ENCODE peak calls at places on chromosomes 11 and 22, in five cellular contexts. M is left ventricle myocardium inferior, J is A549, A is psoas muscle, I is mammary epithelial cell. O is an unnamed sample.
A peak's percentile ranks its signal among the peaks of the same experiment; 100 is the strongest.

GRCh38 chr11:42524534-42525227 is 787.1 kb upstream of the API5 start:
- DNase-seq in M (peak; percentile 12), A (peak; percentile 11), J (peak; percentile 48), I (peak; percentile 52), O (peak; percentile 65)

GRCh38 chr22:46094676-46095075 is 55.6 kb upstream of the PPARA start:
- DNase-seq in I (no peak), M (no peak), A (no peak), J (no peak), O (no peak)

GRCh38 chr22:39236321-39237275 is 8.2 kb downstream of the PDGFB start:
- DNase-seq in A (peak; percentile 74), J (no peak), I (no peak), M (peak; percentile 69), O (no peak)

GRCh38 chr11:44894217-44894617 is 56.5 kb downstream of the TP53I11 start:
- DNase-seq in A (peak; percentile 65), I (peak; percentile 16), J (peak; percentile 66), M (peak; percentile 70), O (peak; percentile 48)

GRCh38 chr11:64736654-64737053 is 7.3 kb downstream of the RASGRP2 start:
- DNase-seq in A (no peak), I (no peak), M (no peak), J (no peak), O (no peak)

GRCh38 chr11:21814169-21814568 is 378.7 kb upstream of the ANO5 start:
- DNase-seq in A (no peak), M (no peak), J (peak; percentile 46), I (no peak), O (peak; percentile 30)

GRCh38 chr11:131033151-131033651 is 116.9 kb upstream of the SNX19 start:
- DNase-seq in A (no peak), J (peak; percentile 55), I (peak; percentile 87), M (no peak), O (peak; percentile 99)

GRCh38 chr11:67732045-67732787 is 57.8 kb upstream of the ALDH3B2 start:
- DNase-seq in J (peak; percentile 56), M (no peak), I (no peak), A (no peak), O (no peak)

GRCh38 chr11:60766547-60766946 is 9.9 kb downstream of the MS4A15 start:
- DNase-seq in I (no peak), M (no peak), J (no peak), A (no peak), O (no peak)

GRCh38 chr11:78717031-78717430 is 142.4 kb upstream of the NARS2 start:
- DNase-seq in I (no peak), A (no peak), M (no peak), J (no peak), O (no peak)

GRCh38 chr11:78711732-78712131 is 137.1 kb upstream of the NARS2 start:
- DNase-seq in A (no peak), J (no peak), I (no peak), M (no peak), O (no peak)

GRCh38 chr11:78714539-78714938 is 139.9 kb upstream of the NARS2 start:
- DNase-seq in I (no peak), J (no peak), A (no peak), M (no peak), O (peak; percentile 47)

GRCh38 chr11:78720281-78720989 is 145.8 kb upstream of the NARS2 start:
- DNase-seq in A (no peak), I (no peak), J (no peak), M (no peak), O (no peak)

GRCh38 chr11:78715639-78716311 is 141.1 kb upstream of the NARS2 start:
- DNase-seq in M (no peak), A (peak; percentile 22), I (peak; percentile 95), J (peak; percentile 65), O (peak; percentile 95)
- H3K4me3 ChIP-seq in M (no peak overlapping the region), A (no peak overlapping the region), I (no peak overlapping the region), J (no peak overlapping the region), O (no peak overlapping the region)

GRCh38 chr11:57900315-57900714 is 123.4 kb upstream of the OR9Q1 start:
- DNase-seq in J (peak; percentile 41), M (no peak), A (no peak), I (peak; percentile 80), O (peak; percentile 92)

GRCh38 chr11:57901756-57902155 is 121.9 kb upstream of the OR9Q1 start:
- DNase-seq in A (no peak), J (no peak), I (peak; percentile 98), M (no peak), O (peak; percentile 99)

GRCh38 chr11:57899378-57899777 is 124.3 kb upstream of the OR9Q1 start:
- DNase-seq in A (no peak), I (peak; percentile 24), M (no peak), J (no peak), O (peak; percentile 54)

GRCh38 chr11:57903011-57903410 is 120.7 kb upstream of the OR9Q1 start:
- DNase-seq in I (no peak), J (no peak), A (no peak), M (no peak), O (no peak)

DNA sequence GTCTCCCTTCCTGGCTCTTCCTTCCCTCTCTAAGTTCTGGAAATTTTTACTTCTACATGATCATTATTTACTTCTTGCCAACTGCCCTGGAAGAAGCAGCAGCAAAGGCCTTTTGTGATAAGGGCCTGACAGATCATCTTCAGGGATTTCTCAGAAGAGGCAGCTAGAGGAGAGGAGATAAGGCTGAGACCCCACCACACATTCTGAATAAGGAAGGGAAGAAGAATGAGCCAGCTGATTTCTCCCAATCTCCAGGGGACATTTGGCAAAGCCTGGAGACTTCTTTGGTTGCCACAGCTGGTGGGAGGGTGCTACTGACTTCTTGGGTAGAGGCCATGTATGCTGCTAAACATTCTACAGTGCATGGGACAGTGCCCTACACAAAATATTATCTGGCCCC is 122.4 kb upstream of the OR9Q1 start:
- DNase-seq in A (no peak), M (no peak), I (no peak), J (no peak), O (no peak)
- TF ChIP-seq CTCF in A (no peak), M (no peak), I (no peak), J (no peak), O (no peak)

DNA sequence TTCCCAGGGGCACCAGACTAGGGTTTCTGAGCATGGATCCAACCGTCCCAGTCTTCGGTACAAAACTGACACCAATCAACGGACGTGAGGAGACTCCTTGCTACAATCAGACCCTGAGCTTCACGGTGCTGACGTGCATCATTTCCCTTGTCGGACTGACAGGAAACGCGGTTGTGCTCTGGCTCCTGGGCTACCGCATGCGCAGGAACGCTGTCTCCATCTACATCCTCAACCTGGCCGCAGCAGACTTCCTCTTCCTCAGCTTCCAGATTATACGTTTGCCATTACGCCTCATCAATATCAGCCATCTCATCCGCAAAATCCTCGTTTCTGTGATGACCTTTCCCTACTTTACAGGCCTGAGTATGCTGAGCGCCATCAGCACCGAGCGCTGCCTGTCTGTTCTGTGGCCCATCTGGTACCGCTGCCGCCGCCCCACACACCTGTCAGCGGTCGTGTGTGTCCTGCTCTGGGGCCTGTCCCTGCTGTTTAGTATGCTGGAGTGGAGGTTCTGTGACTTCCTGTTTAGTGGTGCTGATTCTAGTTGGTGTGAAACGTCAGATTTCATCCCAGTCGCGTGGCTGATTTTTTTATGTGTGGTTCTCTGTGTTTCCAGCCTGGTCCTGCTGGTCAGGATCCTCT is 709 bp downstream of the MRGPRX4 start:
- DNase-seq in A (no peak), M (no peak), J (no peak), I (no peak), O (no peak)
- H3K4me3 ChIP-seq in A (no peak overlapping the region), M (no peak overlapping the region), J (no peak overlapping the region), I (no peak overlapping the region), O (no peak overlapping the region)

GRCh38 chr11:9663699-9664275 is at the start of gene SWAP70:
- DNase-seq in I (peak; percentile 81), J (peak; percentile 91), A (peak; percentile 90), M (peak; percentile 91), O (peak; percentile 88)
- TF ChIP-seq CTCF in I (no peak), J (no peak), A (peak; percentile 40), M (peak; percentile 74), O (peak; percentile 48)